ENCODE peak calls at places on chromosome 22, in seven cellular contexts. B, L, U, P, K, E and N are unnamed samples.

GRCh38 chr22:23249506-23250423 is 69.5 kb downstream of the BCR start:
- DNase-seq in B (peak), L (no peak), U (no peak), P (no peak), K (no peak), E (no peak), N (no peak)

GRCh38 chr22:22740560-22741276 is 96.3 kb downstream of the GGTLC2 start:
- DNase-seq in B (no peak), L (no peak), U (no peak), P (no peak), K (no peak), E (no peak), N (no peak)

GRCh38 chr22:45583504-45583903 is 80.8 kb downstream of the FBLN1 start:
- DNase-seq in B (no peak), L (no peak), U (no peak), P (no peak), K (no peak), E (no peak), N (no peak)

GRCh38 chr22:28799834-28800307 is 498 bp downstream of the XBP1 start:
- DNase-seq in B (peak), L (peak), U (no peak), P (peak), K (peak), E (peak), N (peak)

GRCh38 chr22:47592791-47593190 is 830.3 kb downstream of the TBC1D22A start:
- DNase-seq in B (no peak), L (no peak), U (no peak), P (peak), K (no peak), E (no peak), N (no peak)

GRCh38 chr22:31177420-31178162 is 17.6 kb downstream of the RNF185 start:
- DNase-seq in B (peak), L (no peak), U (no peak), P (no peak), K (no peak), E (no peak), N (no peak)

GRCh38 chr22:23762866-23763578 is at the start of gene C22orf15:
- DNase-seq in B (peak), L (peak), U (no peak), P (no peak), K (peak), E (no peak), N (no peak)

GRCh38 chr22:24405631-24406321 is 21.6 kb upstream of the ADORA2A start:
- DNase-seq in B (no peak), L (no peak), U (no peak), P (no peak), K (no peak), E (no peak), N (no peak)

GRCh38 chr22:24427500-24428164 is at the start of gene ADORA2A:
- DNase-seq in B (no peak), L (no peak), U (no peak), P (no peak), K (no peak), E (no peak), N (no peak)

GRCh38 chr22:21443057-21443734 is 24.0 kb upstream of the TMEM191C start:
- DNase-seq in B (no peak), L (peak), U (no peak), P (peak), K (no peak), E (no peak), N (no peak)

GRCh38 chr22:48941903-48942625 is 885.6 kb downstream of the BRD1 start:
- DNase-seq in B (no peak), L (peak), U (no peak), P (peak), K (no peak), E (no peak), N (no peak)

GRCh38 chr22:40346178-40347064 is at the start of gene ADSL:
- DNase-seq in B (peak), L (peak), U (peak), P (peak), K (peak), E (peak), N (peak)

GRCh38 chr22:31695423-31695822 is 33.4 kb upstream of the PISD start:
- DNase-seq in B (peak), L (no peak), U (no peak), P (no peak), K (no peak), E (no peak), N (no peak)

GRCh38 chr22:41237036-41237706 is 3.6 kb downstream of the CHADL start:
- DNase-seq in B (no peak), L (peak), U (no peak), P (no peak), K (no peak), E (no peak), N (no peak)

GRCh38 chr22:20788627-20789344 is 14.9 kb downstream of the SERPIND1 start:
- DNase-seq in B (no peak), L (no peak), U (no peak), P (no peak), K (no peak), E (no peak), N (no peak)

GRCh38 chr22:42805998-42806481 is 51.0 kb downstream of the ARFGAP3 start:
- DNase-seq in B (no peak), L (peak), U (no peak), P (peak), K (no peak), E (no peak), N (no peak)

GRCh38 chr22:40237788-40238424 is 60.2 kb downstream of the TNRC6B start:
- DNase-seq in B (no peak), L (no peak), U (no peak), P (no peak), K (no peak), E (no peak), N (no peak)

GRCh38 chr22:20248461-20248959 is 19.6 kb downstream of the RTN4R start:
- DNase-seq in B (no peak), L (no peak), U (no peak), P (no peak), K (no peak), E (no peak), N (no peak)

DNA sequence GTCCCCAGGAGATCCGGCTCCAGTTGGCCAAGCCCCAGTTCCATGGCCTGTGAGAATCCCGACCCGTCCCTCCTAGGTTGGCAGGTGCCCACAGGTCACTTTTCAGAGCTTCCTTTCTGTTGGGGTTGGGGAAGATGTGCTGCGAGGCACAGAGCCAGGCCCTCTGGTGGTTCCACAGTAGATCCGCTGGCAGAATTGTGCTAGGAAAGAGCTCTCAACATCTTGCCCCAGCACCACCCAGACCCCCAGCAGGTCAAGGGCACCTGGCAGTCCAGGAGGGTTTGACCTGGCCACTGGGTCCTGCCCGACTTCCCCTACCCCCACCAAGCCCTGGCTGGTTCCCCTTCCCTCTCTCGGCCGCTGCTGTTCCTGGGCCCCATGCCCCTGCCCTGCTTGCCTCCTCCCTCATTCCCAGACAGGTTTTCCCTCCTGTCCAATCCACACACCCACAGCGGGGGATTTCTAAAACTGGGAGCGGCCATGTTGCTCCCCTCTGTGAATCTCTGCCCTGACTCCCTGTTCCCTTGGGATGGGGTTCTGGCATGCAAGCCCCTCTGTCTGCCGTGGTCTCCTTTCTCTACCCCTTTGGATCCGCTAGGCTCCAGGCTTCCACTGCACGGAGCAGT is 26.2 kb upstream of the GCAT start:
- DNase-seq in B (no peak), L (peak), U (no peak), P (no peak), K (no peak), E (no peak), N (no peak)
- TF ChIP-seq CTCF in B (peak), L (peak), U (peak), P (peak), K (no peak), E (peak), N (peak)

DNA sequence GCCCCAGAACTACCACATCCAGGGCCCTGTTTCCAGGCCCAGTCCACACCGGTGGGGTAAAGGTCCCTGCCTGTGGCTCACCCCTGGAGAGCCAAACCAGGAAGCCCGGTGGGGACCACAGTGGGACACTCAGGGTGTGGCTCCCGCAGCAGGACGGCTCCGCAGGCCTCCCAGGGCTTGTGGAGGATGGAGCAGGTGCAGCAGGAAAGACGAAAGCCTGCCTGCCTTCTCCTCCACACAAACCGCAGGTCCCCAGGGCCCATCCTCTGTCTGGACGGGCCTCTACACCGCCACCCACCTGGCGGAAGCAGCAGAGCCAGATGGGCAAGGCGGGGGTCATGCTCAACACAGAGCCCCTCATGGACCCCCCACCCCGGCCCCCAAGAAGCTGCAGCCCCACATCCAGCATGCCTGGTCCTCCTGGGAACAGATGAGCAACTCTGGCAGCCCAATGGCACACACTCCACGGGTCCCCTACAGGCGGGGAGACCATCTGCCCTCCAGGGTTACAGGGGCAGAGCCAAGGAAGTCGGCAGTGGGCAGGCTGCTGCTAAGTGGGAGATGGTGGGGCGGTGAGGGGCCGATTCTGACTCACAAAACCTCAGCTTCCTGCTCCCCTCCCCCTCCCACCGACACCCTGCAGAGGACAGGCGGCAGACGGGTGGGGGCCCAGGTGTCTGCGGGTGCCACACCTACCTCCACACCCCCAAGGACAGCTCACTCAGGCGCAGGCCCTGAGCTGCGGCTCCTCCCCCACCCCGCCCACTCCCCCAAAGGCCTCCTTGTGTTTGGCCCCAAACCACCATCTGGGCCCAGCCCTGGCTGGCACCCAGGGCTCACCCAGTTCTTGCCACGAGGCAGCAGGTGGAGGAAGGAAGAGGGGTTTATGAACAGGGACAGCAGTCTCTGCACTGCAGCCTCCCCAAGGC is 5.2 kb downstream of the SBF1 start:
- DNase-seq in B (peak), L (peak), U (peak), P (no peak), K (no peak), E (no peak), N (peak)
- TF ChIP-seq CTCF in B (no peak), L (peak), U (no peak), P (no peak), K (no peak), E (no peak), N (no peak)

DNA sequence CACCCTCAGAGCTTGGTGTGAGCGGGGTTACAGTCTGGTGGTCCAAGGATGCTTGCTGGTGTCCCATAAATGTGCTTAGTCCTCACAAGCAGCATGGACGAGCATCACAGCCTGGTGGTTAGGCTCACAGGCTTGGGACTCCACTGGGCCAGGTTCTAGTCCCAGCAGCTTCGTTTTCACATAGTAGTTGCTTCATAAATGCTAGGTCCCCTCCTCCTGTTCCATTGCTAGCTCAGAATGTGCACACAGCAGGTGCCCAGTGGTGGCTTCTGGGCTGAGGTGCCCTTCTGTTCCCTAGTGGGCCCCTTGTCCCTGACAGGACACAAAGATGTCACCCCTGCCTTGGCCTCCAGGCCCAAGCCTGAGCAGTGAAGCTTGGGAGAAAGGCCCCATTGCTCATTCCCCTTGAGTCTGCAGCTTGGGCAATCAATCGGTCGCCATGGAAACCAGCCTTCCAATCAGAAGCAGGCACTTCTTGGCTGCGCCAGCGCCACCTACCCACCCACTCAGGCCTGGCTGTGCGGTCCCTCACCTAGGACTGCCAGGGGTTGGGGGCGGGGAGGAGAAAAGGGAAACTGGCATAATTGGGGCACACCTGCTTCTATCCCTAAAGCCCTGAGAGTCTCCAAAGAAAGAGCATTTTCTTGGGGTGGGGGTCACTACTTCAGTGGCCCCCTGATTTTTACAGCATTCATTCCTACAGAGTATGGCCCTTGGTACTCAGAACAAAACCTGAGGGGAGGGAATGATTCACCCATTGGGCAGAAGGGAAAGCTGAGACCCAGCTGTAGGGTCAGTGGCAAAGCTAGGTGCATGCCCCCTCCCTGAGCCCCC is 48.1 kb downstream of the CYTH4 start:
- DNase-seq in B (peak), L (peak), U (peak), P (no peak), K (peak), E (no peak), N (peak)
- TF ChIP-seq CTCF in B (peak), L (peak), U (peak), P (no peak), K (no peak), E (no peak), N (peak)

GRCh38 chr22:43814264-43814663 is 2.2 kb upstream of the EFCAB6 start:
- DNase-seq in B (no peak), L (no peak), U (no peak), P (no peak), K (no peak), E (no peak), N (no peak)
- TF ChIP-seq CTCF in B (no peak), L (no peak), U (no peak), P (no peak), K (no peak), E (no peak), N (no peak)

DNA sequence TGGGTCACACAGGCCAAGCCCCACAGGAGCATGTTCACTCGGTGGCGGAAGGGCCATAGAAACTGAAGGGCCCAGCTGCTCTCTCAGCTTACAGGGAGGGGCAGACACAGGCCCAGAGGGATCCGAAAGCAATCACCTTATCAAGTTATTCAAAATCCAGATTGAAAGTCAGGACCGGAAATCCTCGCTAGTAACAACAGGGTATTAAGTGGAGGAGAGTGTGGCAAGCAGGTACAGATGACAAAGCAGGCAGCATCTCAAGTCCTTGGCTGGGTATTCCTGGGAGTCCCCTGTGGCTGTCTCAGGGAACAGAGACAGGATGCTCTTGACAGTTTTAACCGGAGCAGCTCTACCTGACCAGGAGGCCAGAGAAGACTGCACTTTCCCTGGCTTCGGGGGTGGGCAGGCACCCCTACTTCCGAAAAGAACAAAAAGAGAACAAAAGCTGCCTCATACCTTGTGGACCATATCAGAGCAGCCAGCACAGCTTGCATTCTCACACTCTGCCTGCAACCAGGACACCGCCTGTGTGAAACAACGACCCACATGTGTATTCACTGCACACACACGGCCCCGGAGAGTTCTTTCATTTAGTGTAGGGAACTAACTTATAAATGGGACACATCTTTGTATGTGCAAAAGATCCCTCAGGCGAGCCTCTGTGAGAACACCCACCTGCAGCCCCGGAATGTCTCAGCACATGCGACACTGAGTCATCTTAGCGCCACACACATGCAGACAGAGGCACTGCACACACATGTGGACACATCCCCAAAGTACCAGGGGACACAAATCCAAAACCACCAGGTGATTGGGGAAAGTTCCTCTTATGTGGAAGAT is 78.3 kb downstream of the MICAL3 start:
- DNase-seq in B (no peak), L (no peak), U (no peak), P (no peak), K (no peak), E (no peak), N (no peak)
- TF ChIP-seq CTCF in B (no peak), L (no peak), U (no peak), P (no peak), K (no peak), E (no peak), N (no peak)

GRCh38 chr22:33221566-33221965 is 163.4 kb upstream of the SYN3 start:
- DNase-seq in B (no peak), L (no peak), U (no peak), P (no peak), K (no peak), E (no peak), N (no peak)
- TF ChIP-seq CTCF in B (no peak), L (no peak), U (no peak), P (no peak), K (no peak), E (no peak), N (no peak)

DNA sequence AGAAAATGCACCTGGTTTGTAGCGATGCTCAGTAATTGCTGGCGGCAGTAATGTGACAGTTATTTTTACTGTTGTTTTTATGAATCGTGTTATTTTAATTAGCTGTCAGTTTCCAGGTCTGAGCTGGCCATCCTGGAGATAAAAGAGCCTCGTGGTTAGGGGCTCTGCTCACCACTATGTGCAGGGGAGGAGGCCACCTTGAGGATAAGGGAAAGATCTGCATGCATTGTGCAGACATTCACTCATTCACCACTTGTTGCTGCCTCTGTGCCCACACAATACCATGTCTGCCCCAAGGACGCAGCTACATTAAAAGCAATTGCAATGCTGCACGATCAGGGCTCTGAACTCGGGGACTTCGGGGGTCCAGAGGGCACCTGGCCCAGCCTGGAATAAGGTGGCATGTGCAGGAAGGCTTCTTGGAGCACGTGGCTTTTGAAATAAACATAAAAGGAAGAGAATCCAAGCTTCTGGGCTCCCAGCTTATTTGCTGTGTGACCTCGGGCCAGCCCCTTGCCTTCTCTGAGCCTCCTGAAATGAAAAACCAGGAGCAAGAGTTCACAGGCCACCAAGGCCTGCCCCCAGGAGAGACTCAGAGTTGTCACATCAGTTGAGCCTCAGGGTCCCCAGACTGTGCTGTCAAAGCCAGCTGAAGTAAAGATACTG is 44.7 kb upstream of the SHISAL1 start:
- DNase-seq in B (no peak), L (no peak), U (no peak), P (no peak), K (no peak), E (peak), N (no peak)
- TF ChIP-seq CTCF in B (peak), L (peak), U (peak), P (no peak), K (no peak), E (peak), N (no peak)

GRCh38 chr22:26589845-26590524 is at the start of gene TPST2:
- DNase-seq in B (peak), L (peak), U (peak), P (peak), K (peak), E (peak), N (peak)

GRCh38 chr22:26592368-26593015 is 2.6 kb upstream of the TPST2 start:
- DNase-seq in B (no peak), L (no peak), U (no peak), P (no peak), K (no peak), E (no peak), N (no peak)

GRCh38 chr22:26589367-26589844 is 526 bp downstream of the TPST2 start:
- DNase-seq in B (peak), L (no peak), U (no peak), P (no peak), K (no peak), E (peak), N (peak)

GRCh38 chr22:26588749-26589366 is 1.1 kb downstream of the TPST2 start:
- DNase-seq in B (no peak), L (no peak), U (no peak), P (no peak), K (no peak), E (no peak), N (no peak)

GRCh38 chr22:26590525-26590858 is 560 bp upstream of the TPST2 start:
- DNase-seq in B (no peak), L (no peak), U (no peak), P (no peak), K (no peak), E (no peak), N (no peak)
- TF ChIP-seq CTCF in B (no peak), L (no peak), U (no peak), P (no peak), K (no peak), E (no peak), N (no peak)